ENCODE peak calls at places on chromosomes 7 and 10, in nine cellular contexts. G, Q, E, W, D, J, I, X and T are unnamed samples.
A peak's percentile ranks its signal among the peaks of the same experiment; 100 is the strongest.

GRCh38 chr10:79049931-79050895 is 18.6 kb upstream of the ZMIZ1 start:
- DNase-seq in G (no peak), Q (peak; percentile 10), E (no peak), W (no peak), D (no peak), J (peak; percentile 80), I (no peak), X (peak; percentile 76), T (no peak)

GRCh38 chr10:66555061-66555460 is 370.8 kb upstream of the LRRTM3 start:
- DNase-seq in G (no peak), Q (peak; percentile 0), E (no peak), W (no peak), D (no peak), J (no peak), I (no peak), X (no peak), T (no peak)

GRCh38 chr7:98483276-98483963 is 82.5 kb upstream of the BAIAP2L1 start:
- DNase-seq in G (no peak), Q (no peak), E (no peak), W (no peak), D (no peak), J (no peak), I (no peak), X (no peak), T (no peak)

GRCh38 chr7:15837627-15838026 is 151.1 kb upstream of the MEOX2 start:
- DNase-seq in G (no peak), Q (peak; percentile 40), E (no peak), W (no peak), D (no peak), J (no peak), I (no peak), X (no peak), T (no peak)

GRCh38 chr10:119030421-119031250 is 1.1 kb downstream of the NANOS1 start:
- DNase-seq in G (no peak), Q (peak; percentile 49), E (peak; percentile 53), W (peak; percentile 25), D (peak; percentile 46), J (peak; percentile 83), I (peak; percentile 46), X (no peak), T (no peak)

GRCh38 chr7:127404282-127405049 is 12.0 kb upstream of the ZNF800 start:
- DNase-seq in G (no peak), Q (no peak), E (no peak), W (no peak), D (no peak), J (no peak), I (no peak), X (no peak), T (no peak)

GRCh38 chr10:132210766-132211165 is 24.0 kb downstream of the DPYSL4 start:
- DNase-seq in G (no peak), Q (no peak), E (no peak), W (no peak), D (no peak), J (peak; percentile 72), I (no peak), X (no peak), T (no peak)

GRCh38 chr7:147894271-147894670 is 696.3 kb upstream of the C7orf33 start:
- DNase-seq in G (no peak), Q (no peak), E (no peak), W (no peak), D (no peak), J (no peak), I (no peak), X (no peak), T (no peak)

GRCh38 chr7:21671859-21672258 is 129.0 kb downstream of the DNAH11 start:
- DNase-seq in G (no peak), Q (no peak), E (no peak), W (no peak), D (no peak), J (no peak), I (no peak), X (no peak), T (no peak)

GRCh38 chr10:51544933-51545332 is 154.5 kb downstream of the CSTF2T start:
- DNase-seq in G (no peak), Q (no peak), E (no peak), W (no peak), D (no peak), J (no peak), I (no peak), X (no peak), T (no peak)

GRCh38 chr10:13722747-13723657 is 136.2 kb downstream of the PRPF18 start:
- DNase-seq in G (no peak), Q (peak; percentile 43), E (no peak), W (no peak), D (no peak), J (no peak), I (no peak), X (no peak), T (no peak)

GRCh38 chr10:13720699-13721098 is 133.9 kb downstream of the PRPF18 start:
- DNase-seq in G (no peak), Q (no peak), E (no peak), W (no peak), D (no peak), J (no peak), I (no peak), X (no peak), T (no peak)

GRCh38 chr10:13719411-13719810 is 132.6 kb downstream of the PRPF18 start:
- DNase-seq in G (no peak), Q (no peak), E (peak; percentile 42), W (no peak), D (no peak), J (peak; percentile 75), I (no peak), X (no peak), T (no peak)

GRCh38 chr10:13718820-13719219 is 132.1 kb downstream of the PRPF18 start:
- DNase-seq in G (no peak), Q (no peak), E (no peak), W (no peak), D (no peak), J (no peak), I (no peak), X (no peak), T (no peak)

GRCh38 chr10:13721486-13721885 is 134.7 kb downstream of the PRPF18 start:
- DNase-seq in G (no peak), Q (no peak), E (no peak), W (no peak), D (no peak), J (no peak), I (no peak), X (no peak), T (no peak)
- TF ChIP-seq CTCF in G (no peak), Q (no peak), E (no peak), W (no peak), D (no peak), J (no peak), I (no peak), X (no peak), T (no peak)

GRCh38 chr10:73908853-73909611 is 1.9 kb upstream of the PLAU start:
- DNase-seq in G (peak; percentile 81), Q (peak; percentile 95), E (no peak), W (peak; percentile 69), D (peak; percentile 49), J (peak; percentile 96), I (peak; percentile 82), X (no peak), T (peak; percentile 91)

GRCh38 chr10:73909716-73910115 is 1.2 kb upstream of the PLAU start:
- DNase-seq in G (no peak), Q (no peak), E (no peak), W (no peak), D (no peak), J (no peak), I (no peak), X (no peak), T (no peak)

GRCh38 chr10:73911553-73912004 is 647 bp downstream of the PLAU start:
- DNase-seq in G (no peak), Q (no peak), E (no peak), W (no peak), D (no peak), J (no peak), I (no peak), X (peak; percentile 88), T (no peak)

GRCh38 chr10:73910764-73911552 is at the start of gene PLAU:
- DNase-seq in G (no peak), Q (no peak), E (peak; percentile 44), W (peak; percentile 61), D (peak; percentile 62), J (peak; percentile 92), I (peak; percentile 77), X (peak; percentile 92), T (peak; percentile 62)

DNA sequence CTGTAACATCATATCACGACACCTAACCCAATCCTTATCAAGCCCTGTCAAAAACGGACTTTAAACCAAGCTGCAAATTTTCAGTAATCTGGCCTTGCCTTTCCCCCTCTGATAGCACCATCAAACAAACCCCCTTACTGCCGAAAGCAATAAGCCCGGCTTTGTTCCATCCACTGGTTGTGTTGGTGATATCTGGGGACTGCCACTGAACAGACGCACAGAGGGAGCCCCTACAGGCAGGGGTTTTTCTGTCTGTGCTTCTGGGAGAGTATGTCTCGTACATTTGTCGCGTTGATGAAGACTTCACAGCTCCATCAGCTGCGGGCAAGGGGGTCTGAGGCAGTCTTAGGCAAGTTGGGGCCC is 550 bp upstream of the PLAU start:
- DNase-seq in G (no peak), Q (no peak), E (no peak), W (no peak), D (no peak), J (no peak), I (peak; percentile 56), X (no peak), T (no peak)
- TF ChIP-seq CTCF in G (peak; percentile 16), Q (no peak), E (no peak), W (no peak), D (no peak), J (no peak), I (no peak), X (no peak), T (no peak)

GRCh38 chr7:84912018-84912417 is 274.8 kb downstream of the SEMA3D start:
- DNase-seq in G (no peak), Q (no peak), E (no peak), W (no peak), D (no peak), J (no peak), I (no peak), X (no peak), T (no peak)
- TF ChIP-seq CTCF in G (no peak), Q (no peak), E (no peak), W (no peak), D (no peak), J (no peak), I (no peak), X (no peak), T (no peak)

GRCh38 chr7:35854311-35854710 is 53.5 kb downstream of the SEPTIN7 start:
- DNase-seq in G (no peak), Q (no peak), E (no peak), W (no peak), D (no peak), J (no peak), I (no peak), X (no peak), T (no peak)

GRCh38 chr7:35849954-35850353 is 49.1 kb downstream of the SEPTIN7 start:
- DNase-seq in G (no peak), Q (no peak), E (no peak), W (no peak), D (no peak), J (no peak), I (no peak), X (no peak), T (no peak)

GRCh38 chr7:35848728-35849127 is 47.9 kb downstream of the SEPTIN7 start:
- DNase-seq in G (no peak), Q (no peak), E (no peak), W (no peak), D (no peak), J (no peak), I (no peak), X (no peak), T (no peak)

GRCh38 chr7:35846816-35847412 is 46.1 kb downstream of the SEPTIN7 start:
- DNase-seq in G (no peak), Q (no peak), E (no peak), W (no peak), D (no peak), J (no peak), I (no peak), X (no peak), T (no peak)

GRCh38 chr7:35849158-35849831 is 48.4 kb downstream of the SEPTIN7 start:
- DNase-seq in G (no peak), Q (peak; percentile 55), E (no peak), W (no peak), D (no peak), J (no peak), I (no peak), X (no peak), T (no peak)
- TF ChIP-seq CTCF in G (no peak), Q (no peak), E (no peak), W (no peak), D (no peak), J (peak; percentile 11), I (no peak), X (no peak), T (peak; percentile 11)